ENCODE peak calls at places on chromosome 17, in nine cellular contexts. M is brain microvascular endothelial cell, O is lower leg skin, T is colonic mucosa, Q is esophagus squamous epithelium, B is fibroblast of lung, V is A549, U is H1, X is heart left ventricle. A is an unnamed sample.

GRCh38 chr17:72386619-72387237 is 265.9 kb downstream of the SOX9 start:
- DNase-seq in X (no peak), Q (no peak), M (no peak), O (no peak), U (no peak), B (peak; percentile 48), V (peak; percentile 59), T (no peak), A (no peak)

GRCh38 chr17:76682306-76682705 is 28.5 kb downstream of the MXRA7 start:
- DNase-seq in M (peak; percentile 75), B (peak; percentile 75), V (no peak), Q (no peak), X (peak; percentile 80), U (no peak), O (no peak), T (no peak), A (no peak)

GRCh38 chr17:1464186-1464585 is 8.2 kb upstream of the CRK start:
- DNase-seq in X (no peak), O (no peak), B (no peak), T (no peak), U (no peak), Q (no peak), M (no peak), V (no peak), A (no peak)

GRCh38 chr17:35931794-35932419 is 1.3 kb upstream of the RDM1 start:
- DNase-seq in B (peak; percentile 12), T (no peak), O (no peak), U (no peak), V (no peak), X (peak; percentile 31), Q (no peak), M (peak; percentile 67), A (no peak)

GRCh38 chr17:74822329-74823175 is 37.1 kb downstream of the GRIN2C start:
- DNase-seq in U (no peak), Q (no peak), T (no peak), V (no peak), O (peak; percentile 32), X (peak; percentile 62), B (no peak), M (no peak), A (no peak)

GRCh38 chr17:40702271-40702670 is 1.3 kb downstream of the KRT24 start:
- DNase-seq in Q (no peak), V (no peak), X (no peak), O (no peak), M (no peak), T (no peak), U (no peak), B (no peak), A (no peak)

GRCh38 chr17:40327735-40328385 is 18.9 kb downstream of the RARA start:
- DNase-seq in M (no peak), U (no peak), B (peak; percentile 42), X (peak; percentile 70), T (peak; percentile 42), Q (no peak), O (no peak), V (no peak), A (no peak)

GRCh38 chr17:1362964-1363363 is 37.1 kb downstream of the YWHAE start:
- DNase-seq in X (peak; percentile 47), B (peak; percentile 53), Q (no peak), M (no peak), V (no peak), T (peak; percentile 25), O (peak; percentile 51), U (no peak), A (peak; percentile 72)

GRCh38 chr17:11332706-11333105 is 91.7 kb downstream of the SHISA6 start:
- DNase-seq in M (no peak), V (no peak), X (no peak), O (no peak), U (no peak), B (no peak), Q (no peak), T (no peak), A (no peak)

DNA sequence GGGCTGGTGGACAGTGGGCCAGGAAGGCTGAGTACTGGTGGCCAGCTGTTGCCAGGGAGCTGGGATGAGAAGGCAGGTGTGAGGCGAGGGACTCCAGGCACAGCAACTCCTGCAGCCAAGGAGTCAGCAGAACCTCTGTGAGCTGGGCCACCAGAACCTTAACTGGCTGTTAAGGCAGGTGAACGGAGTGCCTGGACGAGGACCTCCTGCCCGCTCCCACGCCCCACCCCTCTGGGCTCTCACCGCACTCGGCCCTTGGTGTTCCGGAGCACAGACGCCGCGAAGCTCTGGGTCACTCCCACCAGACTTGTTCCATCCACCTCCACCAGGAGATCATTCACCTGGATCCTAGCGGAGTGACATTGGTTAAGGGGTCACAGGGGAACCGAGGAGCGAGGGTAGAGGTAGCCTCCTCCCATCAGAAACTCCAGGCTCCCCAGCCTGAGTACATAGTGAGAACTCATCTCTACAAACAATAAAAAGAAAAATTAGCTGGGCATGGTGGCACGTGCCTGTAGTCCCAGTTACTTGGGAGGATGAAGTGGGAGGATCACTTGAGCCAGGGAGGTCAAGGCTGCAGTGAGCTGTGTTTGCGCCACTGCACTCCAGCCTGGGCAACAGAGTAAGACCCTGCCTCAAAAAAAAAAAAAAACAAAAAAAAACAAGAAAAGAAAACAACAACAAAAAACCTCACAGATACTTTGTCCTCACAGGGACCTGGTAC is 9.3 kb downstream of the PPP1R9B start:
- DNase-seq in M (no peak), U (no peak), B (no peak), V (no peak), Q (no peak), X (no peak), O (no peak), T (no peak), A (no peak)
- H3K4me3 ChIP-seq in M (no peak overlapping the region), U (no peak overlapping the region), B (no peak overlapping the region), V (no peak overlapping the region), Q (no peak overlapping the region), X (no peak overlapping the region), O (no peak overlapping the region), T (no peak overlapping the region), A (no peak overlapping the region)

DNA sequence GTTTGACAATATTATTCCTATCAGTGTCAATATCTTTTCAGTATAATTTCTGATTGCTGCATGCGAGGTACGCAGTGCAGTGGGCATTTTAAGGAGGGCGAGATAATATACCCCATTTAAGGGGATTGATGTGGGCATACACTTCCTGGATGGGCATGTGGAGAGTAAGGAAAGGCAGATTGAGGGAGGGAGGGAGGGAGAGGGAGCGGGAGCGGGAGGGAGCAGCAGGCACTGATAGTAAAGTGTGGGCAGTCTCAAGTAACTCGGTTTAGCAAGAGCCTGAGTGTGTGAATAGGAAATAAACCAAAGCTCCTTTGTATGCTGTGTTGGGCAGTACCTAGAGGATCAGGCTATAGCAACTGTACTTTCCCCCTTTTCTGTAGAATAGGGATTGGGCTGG is 5.1 kb downstream of the BPTF start:
- DNase-seq in X (no peak), B (no peak), Q (no peak), U (peak; percentile 41), M (no peak), O (no peak), T (peak; percentile 23), V (no peak), A (no peak)
- H3K4me3 ChIP-seq in X (no peak overlapping the region), B (no peak overlapping the region), Q (no peak overlapping the region), U (peak overlapping the region; percentile 88), M (no peak overlapping the region), O (no peak overlapping the region), T (no peak overlapping the region), V (no peak overlapping the region), A (no peak overlapping the region)

GRCh38 chr17:66676421-66676820 is 158.5 kb upstream of the CACNG5 start:
- DNase-seq in M (no peak), B (no peak), X (no peak), U (no peak), V (peak; percentile 92), T (peak; percentile 92), O (peak; percentile 75), Q (no peak), A (no peak)
- H3K4me3 ChIP-seq in M (no peak overlapping the region), B (no peak overlapping the region), X (no peak overlapping the region), U (no peak overlapping the region), V (peak overlapping the region; percentile 6), T (no peak overlapping the region), O (no peak overlapping the region), Q (peak overlapping the region; percentile 36), A (no peak overlapping the region)

GRCh38 chr17:17041018-17041521 is 1.2 kb upstream of the MPRIP start:
- DNase-seq in T (peak; percentile 61), V (peak; percentile 68), X (peak; percentile 65), O (no peak), B (no peak), M (peak; percentile 47), U (no peak), Q (no peak), A (peak; percentile 20)
- H3K4me3 ChIP-seq in T (no peak overlapping the region), V (peak overlapping the region; percentile 90), X (no peak overlapping the region), O (no peak overlapping the region), B (no peak overlapping the region), M (no peak overlapping the region), U (peak overlapping the region; percentile 63), Q (no peak overlapping the region), A (no peak overlapping the region)

GRCh38 chr17:7141824-7142223 is 27.2 kb upstream of the ASGR2 start:
- DNase-seq in U (no peak), B (no peak), X (no peak), Q (no peak), T (peak; percentile 78), V (no peak), O (no peak), M (no peak), A (no peak)

GRCh38 chr17:7147772-7148171 is 31.4 kb downstream of the ASGR1 start:
- DNase-seq in M (no peak), X (no peak), V (no peak), Q (no peak), B (no peak), T (no peak), U (no peak), O (no peak), A (no peak)

GRCh38 chr17:7144203-7144602 is 29.6 kb upstream of the ASGR2 start:
- DNase-seq in O (no peak), B (no peak), X (no peak), M (no peak), U (no peak), T (no peak), Q (no peak), V (no peak), A (no peak)

DNA sequence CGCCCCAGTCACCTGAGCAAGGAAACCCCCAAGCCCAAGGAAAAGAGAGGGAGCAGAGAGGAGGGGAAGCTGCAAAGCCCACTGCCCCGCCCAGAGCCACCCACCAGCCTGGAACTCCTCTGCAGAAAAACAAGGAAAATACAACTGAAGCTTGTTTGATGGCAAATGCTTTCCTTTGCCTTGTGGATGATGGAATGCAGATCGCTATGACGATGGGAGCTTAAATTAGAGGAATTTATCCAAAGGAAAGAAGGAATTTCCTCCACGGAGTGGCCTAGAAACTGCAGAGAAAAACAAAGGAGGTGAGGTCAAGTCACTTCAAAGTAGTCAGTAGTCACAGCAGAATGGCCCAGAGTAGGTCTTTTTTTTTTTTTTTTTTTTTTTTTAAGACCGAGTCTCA is 31.5 kb upstream of the ASGR2 start:
- DNase-seq in Q (no peak), O (no peak), U (no peak), X (no peak), V (no peak), T (no peak), B (no peak), M (no peak), A (no peak)
- H3K4me3 ChIP-seq in Q (no peak overlapping the region), O (no peak overlapping the region), U (no peak overlapping the region), X (no peak overlapping the region), V (no peak overlapping the region), T (no peak overlapping the region), B (no peak overlapping the region), M (no peak overlapping the region), A (no peak overlapping the region)

GRCh38 chr17:80546267-80546666 is 1.6 kb downstream of the RPTOR start:
- DNase-seq in Q (no peak), V (no peak), U (no peak), B (no peak), M (no peak), T (no peak), O (no peak), X (no peak), A (no peak)
- H3K4me3 ChIP-seq in Q (no peak overlapping the region), V (peak overlapping the region; percentile 82), U (peak overlapping the region; percentile 87), B (peak overlapping the region; percentile 5), M (peak overlapping the region; percentile 99), T (no peak overlapping the region), O (no peak overlapping the region), X (peak overlapping the region; percentile 95), A (peak overlapping the region; percentile 83)